ENCODE peak calls at places on chromosome 18, in four cellular contexts. Z is left lung, P is WERI-Rb-1, B is K562. G is an unnamed sample. For H3K27me3, the result is how much of the 10 kb centered on the place peaks cover.

GRCh38 chr18:22734812-22735627 is 198.1 kb upstream of the RBBP8 start:
- DNase-seq in P (no peak), B (no peak), Z (no peak), G (no peak)

GRCh38 chr18:68263481-68263880 is 451.4 kb downstream of the TMX3 start:
- DNase-seq in B (no peak), Z (no peak), P (no peak), G (no peak)

GRCh38 chr18:61335737-61336555 is 2.7 kb downstream of the CDH20 start:
- DNase-seq in B (no peak), P (no peak), Z (no peak), G (no peak)

GRCh38 chr18:65206551-65207260 is 544.1 kb upstream of the CDH7 start:
- DNase-seq in B (no peak), Z (no peak), P (no peak), G (no peak)

GRCh38 chr18:65235966-65236634 is 514.7 kb upstream of the CDH7 start:
- DNase-seq in B (no peak), Z (no peak), P (no peak), G (peak)

GRCh38 chr18:31603335-31603734 is 11.7 kb downstream of the TTR start:
- DNase-seq in Z (no peak), P (no peak), B (no peak), G (no peak)

GRCh38 chr18:12053312-12053711 is 40.3 kb upstream of the ANKRD62 start:
- DNase-seq in B (no peak), P (no peak), Z (no peak), G (no peak)

GRCh38 chr18:40867452-40867851 is 1087.6 kb upstream of the PIK3C3 start:
- DNase-seq in P (no peak), B (no peak), Z (no peak), G (peak)

DNA sequence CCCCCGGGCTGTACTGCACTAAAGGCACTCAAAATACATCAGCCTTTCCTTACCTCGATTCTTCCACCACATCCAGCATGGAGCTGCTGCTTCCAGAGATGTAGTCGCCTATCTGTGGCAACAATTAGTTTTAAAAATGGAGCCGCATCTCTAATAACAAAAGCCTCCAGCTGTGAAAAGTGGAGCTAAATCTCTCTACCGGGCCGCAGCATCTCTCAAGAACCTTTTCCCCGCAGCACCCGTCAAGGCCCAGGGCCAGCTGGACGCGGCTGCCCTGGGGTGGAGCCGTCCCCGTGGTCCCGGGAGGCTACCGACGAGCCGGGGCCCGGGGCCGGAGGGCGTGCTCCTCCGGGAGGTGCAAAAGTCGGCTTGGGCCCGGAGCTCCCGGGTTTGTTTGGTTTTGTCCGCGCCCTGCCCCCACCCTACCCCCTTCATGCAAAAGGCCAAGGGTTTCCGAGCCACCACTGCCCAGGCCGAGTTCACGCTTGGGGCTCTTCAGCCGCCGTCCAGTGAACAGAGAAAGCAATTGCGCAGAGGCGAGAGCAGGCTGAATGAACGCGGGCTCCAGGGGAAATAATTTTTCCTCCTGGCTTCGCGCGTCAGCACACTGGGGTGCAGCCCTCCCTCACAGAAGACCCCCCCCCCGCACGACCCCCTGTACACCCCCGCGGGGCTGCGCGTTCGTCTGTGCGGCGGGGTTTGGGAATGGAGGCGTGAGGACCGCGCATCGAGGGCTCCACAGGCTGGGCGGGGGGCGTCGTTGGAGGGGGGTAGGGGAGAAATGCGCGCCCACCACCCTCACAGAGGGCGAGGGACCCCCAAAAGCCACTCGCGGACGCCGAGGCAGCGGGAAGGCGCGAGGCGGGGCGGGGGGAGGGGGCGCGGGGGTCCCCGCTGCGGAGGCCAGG is 554 bp upstream of the GREB1L start:
- DNase-seq in B (no peak), Z (no peak), P (peak), G (no peak)
- H3K27me3 ChIP-seq in B (under half), Z (under half), P (under half), G (under half)

DNA sequence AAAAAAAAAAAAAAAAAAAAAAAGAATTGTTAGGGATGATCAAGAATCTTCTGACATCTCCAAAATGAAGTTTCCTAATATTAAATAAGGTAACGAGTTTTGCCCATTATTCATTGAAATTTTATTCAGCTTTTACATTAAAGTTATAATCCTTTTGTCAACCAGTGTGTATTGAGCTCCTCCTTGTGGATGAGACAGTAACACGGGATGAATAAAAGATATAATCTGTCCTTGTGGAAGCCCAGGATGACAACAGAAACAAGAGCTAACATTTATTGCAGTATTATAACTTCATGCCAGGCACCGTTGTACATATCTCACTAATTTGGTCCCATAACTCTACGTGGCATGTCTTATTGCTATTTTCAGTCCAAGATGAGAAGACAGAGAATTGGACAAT is 33.4 kb upstream of the SERPINB7 start:
- DNase-seq in P (no peak), B (no peak), Z (no peak), G (no peak)
- TF ChIP-seq CTCF in P (peak), B (no peak), Z (no peak), G (peak)

DNA sequence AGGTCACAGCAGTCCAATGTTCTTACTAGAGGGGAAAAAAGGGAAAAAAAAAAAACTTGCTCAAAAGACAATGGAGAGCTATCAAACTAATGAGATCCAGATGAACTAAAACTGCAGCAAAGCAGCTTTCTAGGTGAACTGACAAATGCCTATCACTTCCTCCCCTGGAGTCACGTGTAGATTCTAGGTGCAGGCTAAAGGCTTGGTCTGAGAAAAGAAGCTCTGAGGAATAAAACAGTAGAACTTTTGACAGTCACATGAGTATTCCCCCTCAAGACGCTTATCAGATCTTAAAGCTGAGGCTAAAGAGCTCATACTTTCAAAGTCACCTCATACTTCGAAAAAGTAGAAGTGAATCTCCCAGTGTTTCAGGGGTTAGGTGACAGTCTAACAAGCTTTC is 42.3 kb downstream of the SMAD2 start:
- DNase-seq in B (no peak), Z (no peak), P (no peak), G (no peak)
- H3K4me3 ChIP-seq in B (no peak), Z (no peak), P (no peak), G (no peak)

GRCh38 chr18:54532222-54532621 is 58.8 kb upstream of the DYNAP start:
- DNase-seq in P (no peak), Z (no peak), B (no peak), G (no peak)

GRCh38 chr18:54530285-54530684 is 60.8 kb upstream of the DYNAP start:
- DNase-seq in Z (no peak), B (no peak), P (no peak), G (no peak)

GRCh38 chr18:54531402-54532065 is 59.5 kb upstream of the DYNAP start:
- DNase-seq in P (no peak), B (no peak), Z (no peak), G (no peak)

GRCh38 chr18:54529444-54529843 is 61.6 kb upstream of the DYNAP start:
- DNase-seq in P (no peak), B (no peak), Z (no peak), G (no peak)

GRCh38 chr18:54532962-54533361 is 58.1 kb upstream of the DYNAP start:
- DNase-seq in B (no peak), P (no peak), Z (no peak), G (no peak)
- H3K27me3 ChIP-seq in B (under half), P (under half), Z (under half), G (under half)

DNA sequence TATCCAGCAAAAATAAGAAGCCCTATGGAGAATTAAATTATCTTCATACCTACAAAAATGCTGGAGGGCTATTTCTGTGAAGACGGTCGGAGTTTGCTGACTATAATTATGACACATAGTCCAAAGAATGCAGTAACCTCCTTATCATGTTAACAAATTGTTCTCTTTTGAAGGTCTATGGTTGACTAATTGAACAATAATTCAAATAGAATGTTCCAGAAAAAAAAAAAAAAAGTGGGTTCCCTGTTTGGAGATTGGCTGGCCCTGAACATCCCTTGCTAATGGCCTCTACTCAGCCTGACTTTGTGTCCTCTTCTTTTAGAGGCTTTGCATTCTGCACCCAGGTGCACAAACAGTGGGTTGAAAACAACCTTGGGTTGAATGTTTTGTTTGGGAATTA is 82.8 kb upstream of the CCBE1 start:
- DNase-seq in B (no peak), P (no peak), Z (no peak), G (peak)
- TF ChIP-seq CTCF in B (no peak), P (no peak), Z (no peak), G (no peak)

GRCh38 chr18:58862404-58862803 is 2.3 kb upstream of the ZNF532 start:
- DNase-seq in P (no peak), B (no peak), Z (no peak), G (no peak)
- H3K4me3 ChIP-seq in P (peak), B (no peak), Z (no peak), G (no peak)

DNA sequence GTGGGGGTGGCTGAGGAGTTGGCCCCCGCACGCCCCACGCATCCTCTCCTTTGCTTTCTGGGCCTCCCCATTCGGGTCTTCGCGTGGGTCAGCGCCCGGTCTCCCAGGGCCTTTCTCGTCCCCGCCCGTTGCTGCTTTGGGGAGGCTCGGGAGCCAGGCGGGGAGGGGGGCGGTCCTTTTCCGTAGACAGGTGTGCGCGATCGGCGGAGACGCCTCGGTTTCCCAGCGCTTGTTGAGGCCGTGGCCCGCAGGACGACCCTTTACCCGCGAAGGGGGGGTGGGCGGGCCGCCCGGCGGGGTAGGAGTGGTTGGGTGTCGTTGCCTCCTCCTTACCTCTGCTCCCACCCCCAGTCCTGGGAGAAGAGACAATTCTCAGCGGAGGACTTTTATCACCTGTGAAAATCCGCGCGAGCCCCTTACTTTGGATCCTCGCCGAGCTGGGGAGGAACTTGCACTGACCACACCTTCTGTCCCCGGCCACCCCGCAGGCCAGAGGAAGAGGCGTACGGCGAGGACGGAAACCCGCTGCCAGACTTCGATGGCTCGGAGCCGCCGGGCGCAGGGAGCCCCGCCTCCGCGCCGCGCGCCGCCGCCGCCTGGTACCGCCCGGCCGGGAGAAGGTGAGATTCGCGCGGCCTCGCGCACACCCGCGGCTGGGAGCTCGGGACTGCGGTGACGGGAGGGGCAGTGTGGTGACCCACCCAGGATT is 2.7 kb downstream of the ADCYAP1 start:
- DNase-seq in B (no peak), Z (no peak), P (peak), G (no peak)
- H3K27me3 ChIP-seq in B (half or more), Z (half or more), P (half or more), G (half or more)

DNA sequence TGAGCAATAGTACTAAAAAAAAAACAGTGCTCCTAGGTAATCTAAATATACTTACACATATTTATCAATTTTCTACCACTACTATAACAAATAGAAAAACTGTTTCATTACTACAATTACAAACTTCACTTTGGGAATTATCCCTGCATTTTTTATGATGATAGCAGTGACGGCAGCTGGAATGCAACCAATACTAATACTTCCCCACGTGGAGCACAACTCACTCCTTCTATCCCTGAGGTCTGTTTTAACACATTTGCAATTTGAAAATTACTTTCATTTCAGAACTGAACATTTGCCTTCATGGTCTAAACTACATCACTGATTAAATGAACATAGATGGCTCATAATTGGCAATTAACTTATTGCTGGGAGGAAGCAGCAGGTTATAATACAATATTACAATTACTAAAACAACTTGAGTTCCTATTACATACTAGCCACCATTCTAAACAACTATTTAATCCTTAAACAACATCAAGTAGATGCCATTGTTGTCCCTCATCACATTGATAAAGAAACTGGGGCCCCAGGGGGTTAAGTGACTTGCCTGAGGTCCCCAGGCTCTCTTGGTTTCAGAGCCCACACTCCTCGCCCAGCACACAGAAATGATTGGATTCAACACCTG is 6.4 kb downstream of the COLEC12 start:
- DNase-seq in P (no peak), Z (no peak), B (no peak), G (no peak)
- TF ChIP-seq CTCF in P (no peak), Z (no peak), B (no peak), G (no peak)

DNA sequence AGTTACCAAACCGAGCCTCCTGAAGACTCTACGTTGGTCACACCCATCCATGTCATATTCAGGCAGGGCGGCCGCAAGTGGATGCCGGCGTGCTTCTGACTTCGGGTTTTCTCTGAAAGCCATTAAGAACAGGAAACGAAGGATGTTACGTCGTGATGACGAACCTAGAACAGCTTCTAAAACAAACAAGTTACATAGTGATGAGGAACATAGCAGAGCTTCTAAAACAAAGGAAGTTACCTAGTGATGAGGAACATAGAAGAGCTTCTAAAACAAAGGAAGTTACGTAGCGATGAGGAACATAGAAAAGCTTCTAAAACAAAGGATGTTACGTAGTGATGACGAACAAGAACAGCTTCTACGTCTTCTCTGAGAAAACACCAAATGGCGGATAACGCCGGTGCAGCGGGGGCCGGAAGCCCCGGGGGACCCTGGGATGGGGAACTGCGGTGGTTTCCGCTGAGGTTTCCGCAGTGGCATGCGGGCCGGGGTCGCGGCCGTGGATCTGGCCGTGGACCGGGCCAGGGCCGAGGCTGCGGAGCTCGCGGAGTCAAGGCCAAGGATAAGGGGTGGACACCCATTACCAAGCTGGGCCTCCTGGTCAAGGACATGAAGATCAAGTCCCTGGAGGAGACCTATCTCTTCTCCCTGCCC is 141.1 kb downstream of the SOCS6 start:
- DNase-seq in Z (no peak), B (no peak), P (no peak), G (no peak)
- H3K4me3 ChIP-seq in Z (no peak), B (no peak), P (no peak), G (no peak)